ENCODE peak calls at places on chromosomes 6 and 20, in eight cellular contexts. Z, E, N, U, G, L, J and H are unnamed samples.

GRCh38 chr6:46325561-46326525 is 155.1 kb upstream of the ENPP5 start:
- DNase-seq in G (no peak), U (peak), J (peak), N (no peak), Z (peak), E (peak), L (peak), H (no peak)

GRCh38 chr6:25717856-25718740 is 36.4 kb upstream of the SLC17A4 start:
- DNase-seq in J (no peak), E (peak), Z (peak), U (no peak), N (no peak), G (no peak), L (peak), H (no peak)

GRCh38 chr20:35360033-35360432 is 51.7 kb downstream of the UQCC1 start:
- DNase-seq in N (no peak), E (no peak), U (no peak), Z (peak), G (no peak), L (no peak), J (no peak), H (no peak)

GRCh38 chr6:128410584-128410983 is 109.8 kb downstream of the PTPRK start:
- DNase-seq in U (no peak), J (no peak), Z (no peak), E (no peak), L (no peak), G (no peak), N (no peak), H (no peak)

GRCh38 chr6:16760536-16761468 is at the start of gene ATXN1:
- DNase-seq in J (peak), Z (peak), L (no peak), U (peak), E (peak), G (peak), N (no peak), H (no peak)

GRCh38 chr20:38799248-38799647 is 6.2 kb upstream of the PPP1R16B start:
- DNase-seq in Z (no peak), J (no peak), E (no peak), U (no peak), N (no peak), L (no peak), G (no peak), H (no peak)

GRCh38 chr6:108277831-108278230 is 17.0 kb upstream of the SNX3 start:
- DNase-seq in J (no peak), N (no peak), Z (no peak), E (no peak), L (no peak), U (no peak), G (no peak), H (no peak)

GRCh38 chr6:131694832-131695426 is 6.3 kb downstream of the OR2A4 start:
- DNase-seq in G (peak), L (peak), E (peak), J (peak), N (peak), U (peak), Z (peak), H (peak)

GRCh38 chr20:6976535-6976934 is 209.0 kb downstream of the BMP2 start:
- DNase-seq in N (no peak), E (no peak), G (no peak), L (no peak), U (no peak), J (no peak), Z (no peak), H (no peak)

GRCh38 chr6:30981942-30982772 is 1.4 kb upstream of the MUC21 start:
- DNase-seq in E (peak), Z (peak), G (no peak), U (no peak), N (peak), J (peak), L (no peak), H (peak)

GRCh38 chr20:24987244-24987643 is 5.3 kb downstream of the APMAP start:
- DNase-seq in J (peak), Z (peak), U (no peak), N (no peak), L (no peak), E (no peak), G (no peak), H (no peak)

GRCh38 chr6:157276731-157277130 is 46.6 kb downstream of the TMEM242 start:
- DNase-seq in J (peak), L (no peak), G (no peak), U (no peak), N (no peak), E (no peak), Z (no peak), H (no peak)

GRCh38 chr6:5941188-5941587 is 65.5 kb downstream of the NRN1 start:
- DNase-seq in L (no peak), G (no peak), U (no peak), E (peak), Z (peak), J (no peak), N (no peak), H (no peak)

GRCh38 chr20:48819813-48820648 is 7.8 kb downstream of the PREX1 start:
- DNase-seq in N (no peak), E (no peak), G (no peak), Z (no peak), J (no peak), U (no peak), L (peak), H (no peak)

GRCh38 chr20:50496773-50497375 is 13.3 kb upstream of the PTPN1 start:
- DNase-seq in J (no peak), L (no peak), E (no peak), U (no peak), Z (peak), N (no peak), G (no peak), H (no peak)

GRCh38 chr6:108156180-108156937 is 9.5 kb upstream of the NR2E1 start:
- DNase-seq in J (no peak), U (no peak), E (peak), G (no peak), N (no peak), L (no peak), Z (peak), H (no peak)

GRCh38 chr6:90028995-90029635 is 134.8 kb downstream of the GJA10 start:
- DNase-seq in G (no peak), J (no peak), Z (no peak), N (no peak), U (no peak), L (no peak), E (no peak), H (no peak)

GRCh38 chr6:107607109-107607508 is 117.2 kb downstream of the SOBP start:
- DNase-seq in Z (no peak), N (no peak), J (no peak), G (no peak), E (no peak), L (no peak), U (no peak), H (no peak)

GRCh38 chr6:42166444-42167141 is 6.6 kb upstream of the GUCA1A start:
- DNase-seq in J (peak), Z (peak), N (peak), G (peak), E (peak), U (peak), L (peak), H (peak)

GRCh38 chr6:150293423-150294280 is 75.2 kb upstream of the IYD start:
- DNase-seq in Z (peak), G (no peak), J (no peak), N (no peak), U (no peak), L (no peak), E (peak), H (no peak)

GRCh38 chr6:108942556-108943492 is 94.6 kb downstream of the ARMC2 start:
- DNase-seq in E (no peak), U (no peak), J (no peak), Z (no peak), L (peak), G (peak), N (no peak), H (no peak)

GRCh38 chr6:96164802-96165201 is 149.0 kb downstream of the FUT9 start:
- DNase-seq in G (no peak), Z (no peak), N (no peak), L (no peak), U (no peak), J (no peak), E (no peak), H (no peak)

GRCh38 chr6:156600678-156601077 is 176.5 kb upstream of the ARID1B start:
- DNase-seq in J (no peak), L (no peak), Z (no peak), G (no peak), N (no peak), E (no peak), U (no peak), H (no peak)

GRCh38 chr6:17831135-17831534 is 124.4 kb upstream of the NUP153 start:
- DNase-seq in E (peak), Z (peak), U (peak), L (no peak), G (no peak), N (no peak), J (peak), H (no peak)